ENCODE peak calls at places on chromosomes 3 and 15, in ten cellular contexts. C is adrenal gland, U is AG04450, N is WERI-Rb-1, F is foreskin fibroblast, P is uterus, T is astrocyte of the spinal cord, S is fibroblast of mammary gland, H is esophagus squamous epithelium, Z is left lung. O is an unnamed sample.

GRCh38 chr3:11832964-11833621 is 13.6 kb downstream of the TAMM41 start:
- DNase-seq in P (no peak), Z (no peak), T (no peak), C (peak; percentile 26), N (no peak), S (no peak), U (no peak), F (no peak), H (no peak), O (no peak)

GRCh38 chr3:141100531-141101320 is 49.6 kb downstream of the SPSB4 start:
- DNase-seq in F (no peak), H (no peak), P (peak; percentile 6), C (no peak), Z (no peak), T (no peak), S (no peak), N (no peak), U (no peak), O (no peak)

GRCh38 chr15:88701561-88702095 is 62.8 kb downstream of the ISG20 start:
- DNase-seq in C (no peak), P (no peak), Z (no peak), S (no peak), T (no peak), N (no peak), F (no peak), H (no peak), U (no peak), O (no peak)

GRCh38 chr3:85760342-85760741 is 801.6 kb downstream of the CADM2 start:
- DNase-seq in U (no peak), C (no peak), P (no peak), S (no peak), T (no peak), F (peak; percentile 16), Z (no peak), H (no peak), N (no peak), O (no peak)

GRCh38 chr3:174355505-174355904 is 503.6 kb upstream of the NAALADL2 start:
- DNase-seq in C (no peak), U (no peak), S (peak; percentile 53), T (no peak), Z (no peak), P (no peak), N (no peak), H (no peak), F (peak; percentile 48), O (no peak)

GRCh38 chr3:37770938-37771918 is 90.5 kb upstream of the CTDSPL start:
- DNase-seq in Z (no peak), S (no peak), F (no peak), N (no peak), U (no peak), C (peak; percentile 90), H (no peak), P (no peak), T (peak; percentile 34), O (no peak)

GRCh38 chr3:155293518-155293917 is at the start of gene STRIT1:
- DNase-seq in S (no peak), P (no peak), H (no peak), T (no peak), U (no peak), N (no peak), Z (no peak), F (no peak), C (no peak), O (no peak)

GRCh38 chr3:37905987-37906674 is 44.5 kb downstream of the CTDSPL start:
- DNase-seq in N (peak; percentile 65), T (peak; percentile 64), H (no peak), P (no peak), F (peak; percentile 84), U (no peak), Z (no peak), S (peak; percentile 74), C (peak; percentile 68), O (no peak)

GRCh38 chr3:15120986-15121385 is 22.0 kb upstream of the RBSN start:
- DNase-seq in P (no peak), H (no peak), U (no peak), F (no peak), T (no peak), Z (no peak), S (no peak), N (no peak), C (no peak), O (no peak)

GRCh38 chr3:18443670-18444596 is 18.8 kb upstream of the SATB1 start:
- DNase-seq in T (no peak), F (peak; percentile 55), P (no peak), H (no peak), N (peak; percentile 11), C (no peak), S (no peak), U (no peak), Z (peak; percentile 35), O (no peak)

GRCh38 chr3:67113802-67114407 is 115.8 kb downstream of the KBTBD8 start:
- DNase-seq in T (peak; percentile 87), N (peak; percentile 85), P (peak; percentile 28), H (peak; percentile 1), F (peak; percentile 93), U (peak; percentile 70), Z (peak; percentile 53), S (peak; percentile 87), C (peak; percentile 87), O (peak; percentile 39)

GRCh38 chr3:28743843-28744242 is 395.2 kb upstream of the AZI2 start:
- DNase-seq in F (no peak), H (no peak), U (no peak), T (no peak), N (no peak), S (no peak), C (no peak), Z (no peak), P (no peak), O (no peak)

GRCh38 chr3:127711021-127711420 is 38.3 kb downstream of the ABTB1 start:
- DNase-seq in S (no peak), C (peak; percentile 29), U (no peak), F (no peak), H (no peak), N (no peak), Z (peak; percentile 21), T (no peak), P (no peak), O (no peak)

GRCh38 chr3:41210966-41211365 is 11.7 kb downstream of the CTNNB1 start:
- DNase-seq in S (no peak), T (no peak), H (no peak), C (no peak), Z (no peak), U (no peak), P (no peak), N (no peak), F (no peak), O (no peak)

GRCh38 chr3:41207355-41207754 is 8.1 kb downstream of the CTNNB1 start:
- DNase-seq in S (no peak), N (no peak), Z (no peak), U (no peak), T (no peak), H (no peak), F (no peak), C (no peak), P (no peak), O (no peak)

GRCh38 chr3:41208507-41208906 is 9.2 kb downstream of the CTNNB1 start:
- DNase-seq in F (no peak), S (no peak), N (no peak), T (no peak), Z (no peak), U (no peak), P (no peak), H (no peak), C (peak; percentile 66), O (no peak)

GRCh38 chr3:41212088-41212487 is 12.8 kb downstream of the CTNNB1 start:
- DNase-seq in H (no peak), Z (no peak), U (no peak), P (no peak), S (no peak), T (no peak), C (no peak), F (no peak), N (no peak), O (no peak)

GRCh38 chr3:41209646-41210045 is 10.3 kb downstream of the CTNNB1 start:
- DNase-seq in P (no peak), N (no peak), C (peak; percentile 36), S (no peak), Z (no peak), U (no peak), T (no peak), F (no peak), H (no peak), O (no peak)
- H3K4me3 ChIP-seq in P (no peak overlapping the region), N (no peak overlapping the region), C (no peak overlapping the region), S (no peak overlapping the region), Z (no peak overlapping the region), U (no peak overlapping the region), T (no peak overlapping the region), F (no peak overlapping the region), H (no peak overlapping the region), O (no peak overlapping the region)

DNA sequence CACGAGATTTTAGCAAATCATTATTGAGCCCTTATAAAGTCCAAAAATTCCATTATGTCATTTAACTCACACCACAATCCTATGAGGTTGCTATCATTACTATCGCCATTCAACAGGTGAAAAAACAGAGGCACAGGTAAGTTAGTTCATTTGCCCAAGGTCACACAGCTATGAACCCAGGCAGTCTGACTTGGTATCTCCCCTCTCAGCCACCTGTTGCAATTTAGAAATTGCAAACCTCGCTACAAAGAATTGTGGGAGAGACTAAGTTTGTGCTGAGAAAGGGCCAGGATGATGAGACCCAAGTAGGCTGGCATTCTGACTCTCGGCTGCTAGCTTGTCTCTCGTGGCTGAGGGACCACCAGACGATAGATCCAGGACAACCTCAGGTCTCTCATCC is 57.7 kb downstream of the LMCD1 start:
- DNase-seq in N (no peak), U (no peak), Z (no peak), T (no peak), C (no peak), S (no peak), H (no peak), F (no peak), P (no peak), O (no peak)
- H3K4me3 ChIP-seq in N (no peak overlapping the region), U (no peak overlapping the region), Z (no peak overlapping the region), T (no peak overlapping the region), C (no peak overlapping the region), S (no peak overlapping the region), H (no peak overlapping the region), F (no peak overlapping the region), P (no peak overlapping the region), O (no peak overlapping the region)

GRCh38 chr15:47961401-47962090 is 159.2 kb upstream of the SLC24A5 start:
- DNase-seq in Z (no peak), T (no peak), S (no peak), N (no peak), F (no peak), P (no peak), H (no peak), C (no peak), U (no peak), O (no peak)
- H3K4me3 ChIP-seq in Z (no peak overlapping the region), T (no peak overlapping the region), S (no peak overlapping the region), N (no peak overlapping the region), F (no peak overlapping the region), P (no peak overlapping the region), H (no peak overlapping the region), C (no peak overlapping the region), U (no peak overlapping the region), O (no peak overlapping the region)

DNA sequence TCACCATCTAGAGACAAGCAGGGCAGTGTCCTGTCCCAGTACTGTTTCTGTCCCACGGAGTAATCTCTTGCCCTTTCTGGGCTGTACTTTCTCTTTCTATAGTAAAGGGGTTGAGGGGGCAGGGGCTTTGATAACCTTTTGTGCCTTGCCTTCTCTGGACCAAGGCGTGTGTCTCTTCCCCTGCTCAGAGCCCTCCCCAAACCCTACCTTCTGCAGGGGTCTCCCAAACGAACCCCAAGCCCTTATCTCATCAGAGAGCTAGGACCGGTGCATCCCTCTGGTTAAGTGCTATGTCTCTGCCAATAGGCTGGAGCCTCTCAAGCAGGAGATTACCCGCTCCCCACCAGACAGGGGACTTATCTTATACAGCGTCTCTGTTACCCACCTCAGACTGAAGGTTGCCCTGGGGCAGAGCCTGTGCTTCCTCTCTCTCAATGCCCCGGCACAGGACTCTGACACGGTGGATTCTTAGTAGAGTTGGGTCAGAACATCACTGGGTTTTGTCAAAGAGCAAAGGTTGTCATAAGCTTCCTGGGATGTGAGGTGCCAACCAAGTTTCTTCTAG is 2.9 kb downstream of the PLEKHO2 start:
- DNase-seq in U (no peak), N (no peak), H (no peak), T (no peak), S (no peak), P (no peak), F (no peak), Z (no peak), C (no peak), O (no peak)
- H3K4me3 ChIP-seq in U (peak overlapping the region; percentile 96), N (no peak overlapping the region), H (peak overlapping the region; percentile 84), T (no peak overlapping the region), S (peak overlapping the region; percentile 6), P (peak overlapping the region; percentile 87), F (peak overlapping the region; percentile 100), Z (peak overlapping the region; percentile 95), C (no peak overlapping the region), O (peak overlapping the region; percentile 38)

O was measured in effector memory CD4-positive, alpha-beta T cell.